ENCODE peak calls at places on chromosomes 16 and 17, in six cellular contexts. X, E, Y, Z, R and Q are unnamed samples.

GRCh38 chr16:88561485-88562369 is 8.5 kb upstream of the ZC3H18 start:
- DNase-seq in X (peak; percentile 14), E (no peak), Y (no peak), Z (peak; percentile 56), R (no peak), Q (no peak)

GRCh38 chr16:17224859-17225258 is 245.9 kb downstream of the XYLT1 start:
- DNase-seq in X (no peak), E (peak; percentile 55), Y (no peak), Z (peak; percentile 78), R (peak; percentile 97), Q (peak; percentile 68)

GRCh38 chr17:75778861-75779249 is 5.8 kb upstream of the UNK start:
- DNase-seq in X (no peak), E (no peak), Y (no peak), Z (no peak), R (no peak), Q (no peak)

GRCh38 chr16:7352114-7352513 is 19.5 kb downstream of the RBFOX1 start:
- DNase-seq in X (no peak), E (no peak), Y (no peak), Z (no peak), R (no peak), Q (no peak)

GRCh38 chr16:57627184-57627871 is 1.1 kb upstream of the ADGRG1 start:
- DNase-seq in X (peak; percentile 42), E (peak; percentile 63), Y (peak; percentile 83), Z (no peak), R (no peak), Q (peak; percentile 54)

GRCh38 chr17:13509561-13509960 is 92.2 kb downstream of the HS3ST3A1 start:
- DNase-seq in X (no peak), E (no peak), Y (no peak), Z (no peak), R (no peak), Q (no peak)

GRCh38 chr17:69560987-69561441 is 146.5 kb downstream of the MAP2K6 start:
- DNase-seq in X (no peak), E (no peak), Y (no peak), Z (no peak), R (no peak), Q (no peak)

GRCh38 chr16:58030136-58030840 is 4.7 kb downstream of the MMP15 start:
- DNase-seq in X (no peak), E (no peak), Y (no peak), Z (no peak), R (no peak), Q (no peak)

GRCh38 chr17:77881545-77881944 is 77.0 kb upstream of the TNRC6C start:
- DNase-seq in X (no peak), E (no peak), Y (no peak), Z (peak; percentile 44), R (peak; percentile 96), Q (no peak)

GRCh38 chr17:19757536-19758180 is 9.6 kb upstream of the ALDH3A1 start:
- DNase-seq in X (no peak), E (no peak), Y (no peak), Z (peak; percentile 9), R (no peak), Q (no peak)

GRCh38 chr16:89031715-89032659 is 55.0 kb upstream of the CBFA2T3 start:
- DNase-seq in X (no peak), E (no peak), Y (no peak), Z (no peak), R (no peak), Q (no peak)

GRCh38 chr17:72126575-72127486 is 6.0 kb downstream of the SOX9 start:
- DNase-seq in X (peak; percentile 80), E (peak; percentile 32), Y (no peak), Z (no peak), R (no peak), Q (no peak)

GRCh38 chr16:47013910-47014309 is 40.4 kb upstream of the DNAJA2 start:
- DNase-seq in X (no peak), E (no peak), Y (no peak), Z (no peak), R (no peak), Q (no peak)

GRCh38 chr17:17514993-17515920 is 19.1 kb upstream of the RASD1 start:
- DNase-seq in X (no peak), E (peak; percentile 87), Y (peak; percentile 76), Z (no peak), R (no peak), Q (peak; percentile 71)

GRCh38 chr17:71963341-71963740 is 157.5 kb upstream of the SOX9 start:
- DNase-seq in X (no peak), E (no peak), Y (no peak), Z (no peak), R (no peak), Q (no peak)

GRCh38 chr16:10616744-10617640 is 36.6 kb upstream of the EMP2 start:
- DNase-seq in X (peak; percentile 74), E (no peak), Y (no peak), Z (peak; percentile 59), R (no peak), Q (no peak)

GRCh38 chr17:79632432-79632735 is 21.5 kb upstream of the RBFOX3 start:
- DNase-seq in X (no peak), E (no peak), Y (no peak), Z (peak; percentile 4), R (peak; percentile 84), Q (no peak)

GRCh38 chr16:57689772-57690558 is 4.6 kb upstream of the DRC7 start:
- DNase-seq in X (no peak), E (no peak), Y (peak; percentile 19), Z (peak; percentile 11), R (no peak), Q (no peak)

GRCh38 chr17:3880983-3881382 is 11.9 kb downstream of the CAMKK1 start:
- DNase-seq in X (no peak), E (no peak), Y (no peak), Z (no peak), R (no peak), Q (no peak)

DNA sequence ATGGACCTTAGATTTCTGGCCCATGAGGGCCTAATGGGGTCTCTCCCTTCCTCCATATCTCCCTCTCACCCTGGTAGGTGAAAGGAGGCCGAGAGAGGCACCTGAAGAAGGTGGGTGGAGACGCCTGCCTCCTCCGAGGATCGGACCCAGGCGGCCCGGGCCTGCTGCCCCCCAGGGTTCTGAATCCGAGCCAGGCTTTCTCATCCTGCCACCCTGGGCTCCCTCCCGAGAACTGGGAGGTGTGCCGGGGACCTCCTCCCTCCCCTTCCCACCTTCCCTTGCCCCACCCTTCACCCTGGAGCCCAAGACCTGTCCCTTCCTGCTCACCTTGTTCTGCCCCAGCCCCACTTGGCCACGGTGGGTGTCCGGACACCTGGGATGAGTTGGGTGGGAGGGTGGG is 5.0 kb downstream of the FBXL19 start:
- DNase-seq in X (no peak), E (no peak), Y (no peak), Z (no peak), R (no peak), Q (no peak)
- H3K4me3 ChIP-seq in X (no peak overlapping the region), E (no peak overlapping the region), Y (no peak overlapping the region), Z (no peak overlapping the region), R (no peak overlapping the region), Q (no peak overlapping the region)

GRCh38 chr16:53502331-53503269 is at the start of gene AKTIP:
- DNase-seq in X (peak; percentile 49), E (no peak), Y (no peak), Z (peak; percentile 46), R (peak; percentile 91), Q (no peak)

GRCh38 chr16:53498984-53499383 is 4.0 kb downstream of the AKTIP start:
- DNase-seq in X (no peak), E (no peak), Y (no peak), Z (no peak), R (peak; percentile 17), Q (no peak)

GRCh38 chr16:53503270-53503911 is 382 bp upstream of the AKTIP start:
- DNase-seq in X (peak; percentile 100), E (peak; percentile 100), Y (peak; percentile 100), Z (peak; percentile 100), R (peak; percentile 100), Q (peak; percentile 100)

GRCh38 chr16:53504161-53504663 is 1.2 kb upstream of the AKTIP start:
- DNase-seq in X (no peak), E (no peak), Y (no peak), Z (peak; percentile 54), R (peak; percentile 92), Q (no peak)

GRCh38 chr16:53501216-53501859 is 1.7 kb downstream of the AKTIP start:
- DNase-seq in X (no peak), E (no peak), Y (no peak), Z (no peak), R (peak; percentile 50), Q (no peak)
- H3K4me3 ChIP-seq in X (peak overlapping the region; percentile 80), E (no peak overlapping the region), Y (no peak overlapping the region), Z (peak overlapping the region; percentile 78), R (peak overlapping the region; percentile 87), Q (peak overlapping the region; percentile 83)

DNA sequence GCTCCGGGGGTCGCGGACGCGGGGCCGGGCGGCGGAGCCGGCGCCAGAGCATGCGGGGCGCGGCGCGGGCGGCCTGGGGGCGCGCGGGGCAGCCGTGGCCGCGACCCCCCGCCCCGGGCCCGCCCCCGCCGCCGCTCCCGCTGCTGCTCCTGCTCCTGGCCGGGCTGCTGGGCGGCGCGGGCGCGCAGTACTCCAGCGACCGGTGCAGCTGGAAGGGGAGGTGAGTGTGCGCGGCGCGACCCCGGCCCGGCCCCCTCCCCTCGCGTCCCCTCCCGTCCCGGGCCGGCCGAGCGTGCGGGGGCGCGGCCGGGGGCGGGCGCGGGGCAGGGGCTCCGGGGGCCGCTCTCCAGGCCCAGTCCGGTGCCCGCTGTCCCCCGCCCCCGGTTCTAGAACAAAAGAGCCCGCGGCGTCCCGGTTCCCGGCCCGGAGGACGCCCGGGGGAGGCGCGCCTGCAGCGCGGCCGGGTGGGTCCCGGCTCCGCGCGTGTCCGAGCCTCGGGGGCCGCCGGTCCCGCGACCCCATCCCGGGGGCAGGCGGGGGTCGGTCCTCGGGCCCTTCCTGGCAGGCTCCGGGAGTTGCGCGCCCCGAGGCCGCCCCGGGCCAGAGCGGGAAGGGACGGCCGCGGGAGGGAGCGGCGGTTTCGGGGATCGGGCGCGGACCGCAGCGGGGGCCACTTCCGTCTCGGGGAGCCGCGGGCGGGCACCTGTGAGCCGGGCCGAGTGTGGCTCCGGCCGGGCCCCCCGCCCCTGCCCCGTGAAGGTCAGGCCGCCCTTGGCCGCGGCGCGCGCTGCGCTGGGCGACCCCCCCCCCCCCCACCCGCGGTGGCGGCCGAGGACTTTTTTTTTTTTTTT is 582 bp downstream of the METRNL start:
- DNase-seq in X (no peak), E (no peak), Y (no peak), Z (no peak), R (no peak), Q (no peak)
- H3K4me3 ChIP-seq in X (peak overlapping the region; percentile 41), E (peak overlapping the region; percentile 69), Y (peak overlapping the region; percentile 45), Z (peak overlapping the region; percentile 53), R (peak overlapping the region; percentile 83), Q (peak overlapping the region; percentile 60)

DNA sequence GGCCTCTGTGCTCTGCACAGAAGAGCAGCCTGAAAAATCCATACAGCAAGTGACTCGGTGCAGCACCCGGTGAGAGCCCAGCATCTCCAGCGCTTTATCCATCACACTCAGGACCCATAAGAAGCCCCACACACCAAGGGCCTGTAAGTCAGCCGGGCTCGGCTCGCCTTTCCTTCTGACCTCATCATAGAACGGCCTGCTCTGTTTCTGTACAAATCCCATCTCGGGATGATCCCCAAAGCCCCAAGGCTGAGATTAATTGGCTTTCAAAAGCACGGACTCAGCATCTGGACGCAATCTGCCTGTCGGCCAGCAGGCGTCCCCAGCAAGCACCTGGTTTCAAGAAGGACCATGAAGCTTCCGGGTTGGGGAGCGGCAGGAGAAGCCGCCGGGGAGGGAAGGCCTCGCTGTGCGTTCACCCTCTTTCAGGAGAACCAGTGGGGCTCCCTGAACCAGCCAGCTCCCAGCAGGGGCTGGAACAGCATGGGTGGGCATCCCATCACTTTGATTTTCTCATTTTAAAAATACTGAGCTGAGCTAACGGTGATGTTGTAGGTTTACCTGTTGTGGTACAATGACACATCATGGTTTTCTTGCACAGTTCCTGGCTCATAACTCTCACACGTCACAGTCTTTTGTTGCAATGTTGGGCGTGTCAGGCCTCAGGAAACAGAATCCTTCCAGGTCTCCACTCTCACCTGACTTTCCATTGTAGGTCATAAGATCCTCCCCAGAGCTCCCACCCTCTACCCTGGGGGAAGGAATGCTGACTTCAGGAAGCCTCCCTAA is 6.7 kb downstream of the CCDC57 start:
- DNase-seq in X (peak; percentile 99), E (peak; percentile 47), Y (peak; percentile 55), Z (peak; percentile 82), R (peak; percentile 94), Q (peak; percentile 50)
- H3K4me3 ChIP-seq in X (no peak overlapping the region), E (no peak overlapping the region), Y (no peak overlapping the region), Z (no peak overlapping the region), R (no peak overlapping the region), Q (no peak overlapping the region)